ENCODE peak calls at places on chromosome 19, in seven cellular contexts. K is right cardiac atrium; D is central memory CD4-positive, alpha-beta T cell; S is HT1080; T is H7; L is cerebellar cortex; Z is activated CD4-positive, CD25-positive, alpha-beta regulatory T cell treated with anti-CD3 and anti-CD28 coated beads, Interleukin-2, amount 50 U/mL, for 72 hours. F is an unnamed sample.

GRCh38 chr19:48913114-48913513 is 13.0 kb downstream of the NUCB1 start:
- DNase-seq in S (no peak), D (peak; percentile 22), T (peak; percentile 75), L (peak; percentile 43), K (no peak), Z (no peak), F (no peak)

GRCh38 chr19:33143897-33144405 is 12.0 kb downstream of the WDR88 start:
- DNase-seq in L (peak; percentile 74), Z (peak; percentile 62), T (peak; percentile 91), K (peak; percentile 61), D (peak; percentile 46), S (peak; percentile 58), F (peak; percentile 56)

GRCh38 chr19:45076029-45076850 is at the start of gene ZNF296:
- DNase-seq in Z (peak; percentile 86), K (peak; percentile 75), L (peak; percentile 86), D (peak; percentile 67), S (no peak), T (peak; percentile 98), F (peak; percentile 69)

GRCh38 chr19:16259385-16260159 is 61.9 kb downstream of the AP1M1 start:
- DNase-seq in Z (no peak), D (no peak), S (no peak), K (no peak), T (peak; percentile 22), L (no peak), F (no peak)

GRCh38 chr19:19662866-19663291 is 597 bp downstream of the ATP13A1 start:
- DNase-seq in T (no peak), S (peak; percentile 24), D (no peak), Z (no peak), L (no peak), K (no peak), F (no peak)

GRCh38 chr19:2043864-2044708 is 7.0 kb downstream of the MKNK2 start:
- DNase-seq in S (no peak), Z (no peak), K (no peak), T (peak; percentile 76), L (no peak), D (no peak), F (no peak)

GRCh38 chr19:53389591-53390377 is 5.2 kb upstream of the ZNF765 start:
- DNase-seq in S (no peak), T (peak; percentile 89), Z (no peak), L (peak; percentile 28), D (no peak), K (no peak), F (no peak)

GRCh38 chr19:17725422-17726078 is 6.3 kb downstream of the MAP1S start:
- DNase-seq in T (peak; percentile 92), D (no peak), S (no peak), Z (no peak), K (no peak), L (no peak), F (no peak)

GRCh38 chr19:56405062-56405461 is 930 bp downstream of the ZNF583 start:
- DNase-seq in S (peak; percentile 2), T (no peak), K (no peak), D (no peak), Z (no peak), L (no peak), F (no peak)

GRCh38 chr19:28606269-28607032 is 606.5 kb downstream of the UQCRFS1 start:
- DNase-seq in D (no peak), K (no peak), T (no peak), Z (no peak), S (no peak), L (no peak), F (no peak)

GRCh38 chr19:49272204-49272603 is 52.8 kb downstream of the SLC6A16 start:
- DNase-seq in S (peak; percentile 81), L (no peak), K (no peak), T (no peak), Z (no peak), D (no peak), F (no peak)

GRCh38 chr19:46211201-46211881 is 18.2 kb upstream of the IGFL1 start:
- DNase-seq in K (no peak), D (no peak), Z (no peak), S (peak; percentile 26), T (peak; percentile 49), L (no peak), F (no peak)

GRCh38 chr19:18985257-18985656 is 44.2 kb upstream of the HOMER3 start:
- DNase-seq in T (no peak), D (no peak), L (no peak), K (no peak), Z (no peak), S (no peak), F (no peak)

GRCh38 chr19:15562861-15563260 is 52.2 kb upstream of the CYP4F8 start:
- DNase-seq in L (no peak), D (no peak), K (no peak), Z (no peak), S (no peak), T (no peak), F (no peak)

GRCh38 chr19:5006201-5006600 is 37.3 kb downstream of the KDM4B start:
- DNase-seq in Z (no peak), L (no peak), S (no peak), D (no peak), K (no peak), T (no peak), F (no peak)

GRCh38 chr19:55809381-55810058 is 22.3 kb downstream of the NLRP11 start:
- DNase-seq in K (peak; percentile 53), T (no peak), S (peak; percentile 84), L (peak; percentile 65), Z (no peak), D (peak; percentile 7), F (peak; percentile 1)

GRCh38 chr19:9881720-9882119 is 46.6 kb downstream of the PIN1 start:
- DNase-seq in T (no peak), L (no peak), K (no peak), S (peak; percentile 22), D (no peak), Z (no peak), F (no peak)

GRCh38 chr19:47110521-47111080 is 3.0 kb downstream of the ZC3H4 start:
- DNase-seq in Z (peak; percentile 50), S (no peak), K (no peak), T (no peak), D (peak; percentile 40), L (peak; percentile 59), F (peak; percentile 45)

GRCh38 chr19:11364935-11365334 is 9.5 kb upstream of the SWSAP1 start:
- DNase-seq in K (no peak), D (no peak), Z (no peak), T (peak; percentile 20), L (no peak), S (no peak), F (no peak)

GRCh38 chr19:13881231-13881691 is 4.3 kb downstream of the NANOS3 start:
- DNase-seq in S (no peak), D (no peak), Z (no peak), T (peak; percentile 86), L (no peak), K (no peak), F (no peak)

GRCh38 chr19:2578391-2578826 is 102.5 kb downstream of the GADD45B start:
- DNase-seq in K (no peak), S (peak; percentile 25), L (peak; percentile 57), Z (no peak), T (peak; percentile 71), D (no peak), F (no peak)

GRCh38 chr19:45420356-45420755 is 3.4 kb downstream of the ERCC1 start:
- DNase-seq in L (no peak), T (peak; percentile 39), S (no peak), D (no peak), K (no peak), Z (no peak), F (no peak)

GRCh38 chr19:44845286-44845611 is 848 bp upstream of the NECTIN2 start:
- DNase-seq in D (no peak), T (no peak), S (no peak), K (peak; percentile 51), Z (no peak), L (no peak), F (no peak)

GRCh38 chr19:35853038-35853756 is 893 bp upstream of the NPHS1 start:
- DNase-seq in T (no peak), Z (no peak), D (no peak), L (no peak), K (no peak), S (no peak), F (no peak)